ENCODE peak calls at places on chromosomes 1 and 21, in five cellular contexts. C is fibroblast of pulmonary artery; V is activated CD4-positive, alpha-beta T cell treated with anti-CD3 and anti-CD28 coated beads, Interleukin-2, amount 50 U/mL, for 4 hours; O is AG10803; Y is heart left ventricle. U is an unnamed sample.

GRCh38 chr1:218066332-218066731 is 218.8 kb upstream of the RRP15 start:
- DNase-seq in V (no peak), Y (no peak), O (no peak), C (no peak), U (no peak)

GRCh38 chr1:187474266-187474665 is 645.5 kb downstream of the PLA2G4A start:
- DNase-seq in V (no peak), C (peak), O (peak), Y (no peak), U (no peak)

GRCh38 chr1:219352961-219353651 is 179.4 kb downstream of the LYPLAL1 start:
- DNase-seq in V (no peak), Y (no peak), O (no peak), C (no peak), U (no peak)

GRCh38 chr1:219900201-219900600 is 28.2 kb downstream of the SLC30A10 start:
- DNase-seq in O (no peak), C (peak), V (no peak), Y (no peak), U (no peak)

GRCh38 chr1:31723828-31724359 is 20.1 kb upstream of the COL16A1 start:
- DNase-seq in V (peak), O (peak), Y (peak), C (peak), U (no peak)

GRCh38 chr1:22841754-22842370 is 130.8 kb downstream of the LACTBL1 start:
- DNase-seq in C (no peak), O (peak), V (no peak), Y (peak), U (peak)

GRCh38 chr1:66152034-66152433 is 359.3 kb downstream of the PDE4B start:
- DNase-seq in C (no peak), O (no peak), Y (no peak), V (no peak), U (no peak)

GRCh38 chr1:32818804-32819541 is 1.5 kb downstream of the S100PBP start:
- DNase-seq in C (no peak), Y (no peak), O (no peak), V (no peak), U (no peak)

GRCh38 chr1:231337043-231337471 is 595 bp downstream of the EXOC8 start:
- DNase-seq in O (no peak), C (no peak), Y (no peak), V (no peak), U (peak)

GRCh38 chr21:30984897-30985296 is 53.4 kb downstream of the KRTAP19-8 start:
- DNase-seq in Y (no peak), V (no peak), C (no peak), O (no peak), U (no peak)

GRCh38 chr1:54252371-54252770 is 52.4 kb downstream of the MRPL37 start:
- DNase-seq in V (no peak), Y (no peak), O (no peak), C (no peak), U (no peak)

GRCh38 chr1:38296047-38296446 is 249.5 kb upstream of the POU3F1 start:
- DNase-seq in Y (no peak), V (no peak), C (no peak), O (no peak), U (no peak)

GRCh38 chr1:90973897-90974798 is 47.7 kb downstream of the ZNF644 start:
- DNase-seq in C (peak), V (no peak), O (peak), Y (no peak), U (no peak)

GRCh38 chr1:46532498-46533178 is 18.8 kb downstream of the KNCN start:
- DNase-seq in O (peak), C (peak), Y (peak), V (peak), U (peak)

GRCh38 chr21:16514316-16514715 is 784.5 kb downstream of the USP25 start:
- DNase-seq in O (peak), C (peak), V (no peak), Y (no peak), U (no peak)

GRCh38 chr1:92975551-92976232 is 14.4 kb upstream of the DIPK1A start:
- DNase-seq in V (no peak), Y (no peak), O (no peak), C (no peak), U (no peak)

GRCh38 chr1:165495811-165496143 is 48.0 kb upstream of the LRRC52 start:
- DNase-seq in O (no peak), C (no peak), Y (no peak), V (no peak), U (no peak)

GRCh38 chr21:15775981-15776380 is 46.2 kb downstream of the USP25 start:
- DNase-seq in V (no peak), O (peak), Y (no peak), C (peak), U (no peak)